ENCODE peak calls at places on chromosomes 7 and 10, in seven cellular contexts. Q is fibroblast of lung; E is transverse colon; W is body of pancreas; Y is CD8-positive, alpha-beta memory T cell; X is HL-60; M is PC-3. D is an unnamed sample.

GRCh38 chr7:67518580-67518979 is 521.9 kb downstream of the TYW1 start:
- DNase-seq in Q (no peak), E (no peak), W (no peak), Y (no peak), X (no peak), M (no peak), D (no peak)

GRCh38 chr7:1897861-1898627 is 228.0 kb downstream of the ELFN1 start:
- DNase-seq in Q (no peak), E (no peak), W (no peak), Y (no peak), X (no peak), M (no peak), D (no peak)

GRCh38 chr7:1668486-1668931 is 1.6 kb upstream of the ELFN1 start:
- DNase-seq in Q (no peak), E (no peak), W (peak), Y (no peak), X (no peak), M (no peak), D (no peak)

GRCh38 chr7:25856056-25856780 is 295.8 kb upstream of the NFE2L3 start:
- DNase-seq in Q (peak), E (peak), W (no peak), Y (no peak), X (no peak), M (no peak), D (no peak)

GRCh38 chr7:80135306-80136104 is 874 bp downstream of the GNAI1 start:
- DNase-seq in Q (peak), E (peak), W (peak), Y (no peak), X (peak), M (peak), D (no peak)

GRCh38 chr7:138468244-138469123 is 8.4 kb downstream of the TRIM24 start:
- DNase-seq in Q (peak), E (no peak), W (peak), Y (no peak), X (no peak), M (no peak), D (no peak)

GRCh38 chr7:45662540-45663166 is 88.5 kb downstream of the ADCY1 start:
- DNase-seq in Q (no peak), E (no peak), W (no peak), Y (no peak), X (no peak), M (no peak), D (no peak)

GRCh38 chr7:142231716-142232115 is 26.1 kb downstream of the PRSS58 start:
- DNase-seq in Q (no peak), E (no peak), W (no peak), Y (no peak), X (no peak), M (peak), D (peak)

DNA sequence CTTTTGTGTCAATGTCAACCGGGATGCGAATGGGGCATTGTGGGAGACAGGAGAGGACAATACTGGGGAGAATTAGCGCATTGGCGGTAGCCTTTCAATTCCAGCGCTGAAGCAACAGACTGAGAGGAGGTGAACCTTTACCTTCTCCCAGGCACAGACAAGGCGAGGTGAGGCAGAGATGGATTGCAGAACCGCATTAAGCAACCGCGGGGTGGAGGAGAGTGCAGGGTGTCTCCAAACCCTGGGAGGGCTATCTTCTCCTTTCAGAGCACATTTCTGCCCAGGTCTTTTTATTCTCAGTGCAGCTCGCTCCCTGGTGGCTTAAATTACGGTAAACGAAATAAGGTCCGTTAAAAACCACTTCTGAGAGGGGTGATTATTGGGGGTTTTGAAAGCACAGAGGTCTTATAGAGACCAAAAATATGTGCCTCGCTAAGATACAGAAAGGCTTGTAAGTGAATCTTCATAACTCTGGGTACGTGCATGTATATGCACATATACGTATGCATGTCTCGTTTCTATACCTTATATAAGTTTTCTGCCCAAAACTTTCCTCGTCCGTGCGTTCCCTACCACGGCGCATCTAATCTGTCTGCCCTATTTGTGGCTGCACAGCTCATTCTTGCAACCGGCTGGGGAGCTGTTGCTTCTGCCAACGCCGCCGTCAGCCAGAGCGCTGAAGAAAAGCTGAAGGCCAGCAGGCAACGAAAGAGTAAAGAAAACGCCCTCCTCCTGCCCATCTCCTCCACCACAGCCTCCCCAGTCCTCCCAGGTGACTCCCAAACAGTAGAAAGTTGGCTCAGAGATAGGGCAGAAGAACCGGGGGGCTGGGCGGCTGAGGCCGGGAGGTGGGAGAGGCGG is 915 bp upstream of the ZNF804B start:
- DNase-seq in Q (no peak), E (no peak), W (peak), Y (no peak), X (no peak), M (peak), D (no peak)
- H3K4me3 ChIP-seq in Q (no peak), E (no peak), W (peak), Y (no peak), X (no peak), M (peak), D (peak)

DNA sequence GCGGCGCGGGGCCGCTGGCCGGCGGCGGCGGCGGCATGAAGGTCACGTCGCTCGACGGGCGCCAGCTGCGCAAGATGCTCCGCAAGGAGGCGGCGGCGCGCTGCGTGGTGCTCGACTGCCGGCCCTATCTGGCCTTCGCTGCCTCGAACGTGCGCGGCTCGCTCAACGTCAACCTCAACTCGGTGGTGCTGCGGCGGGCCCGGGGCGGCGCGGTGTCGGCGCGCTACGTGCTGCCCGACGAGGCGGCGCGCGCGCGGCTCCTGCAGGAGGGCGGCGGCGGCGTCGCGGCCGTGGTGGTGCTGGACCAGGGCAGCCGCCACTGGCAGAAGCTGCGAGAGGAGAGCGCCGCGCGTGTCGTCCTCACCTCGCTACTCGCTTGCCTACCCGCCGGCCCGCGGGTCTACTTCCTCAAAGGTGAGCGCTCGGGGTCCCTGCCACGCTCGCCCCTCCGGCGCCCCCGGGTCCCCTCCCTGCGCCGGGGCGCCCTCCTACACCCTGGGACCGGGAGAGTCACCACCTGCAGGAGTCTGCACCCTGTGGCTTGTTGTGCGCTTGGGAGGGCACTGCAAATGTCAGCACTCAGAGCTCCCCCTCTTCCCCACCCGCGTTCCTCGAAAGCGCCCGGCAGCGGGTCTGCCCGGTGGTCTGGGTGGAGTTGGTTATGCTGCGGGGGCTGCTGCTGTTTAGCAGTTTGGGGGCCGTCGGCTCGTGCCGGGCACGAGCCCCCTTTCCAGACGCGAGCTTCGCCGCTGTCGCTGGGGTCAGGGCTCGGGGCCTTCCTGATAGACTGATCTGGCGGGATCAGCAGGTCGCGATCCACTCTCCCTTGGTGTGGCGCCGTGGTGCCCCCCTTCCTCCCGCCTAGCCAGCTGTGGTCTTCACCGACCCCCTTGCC is 627 bp downstream of the DUSP5 start:
- DNase-seq in Q (peak), E (peak), W (peak), Y (peak), X (peak), M (no peak), D (no peak)
- H3K27ac ChIP-seq in Q (peak), E (peak), W (peak), Y (peak), X (no peak), M (peak), D (no peak)

GRCh38 chr7:74032191-74032490 is 4.2 kb downstream of the ELN start:
- DNase-seq in Q (peak), E (no peak), W (peak), Y (no peak), X (no peak), M (no peak), D (no peak)
- H3K4me3 ChIP-seq in Q (no peak), E (no peak), W (no peak), Y (no peak), X (no peak), M (no peak), D (no peak)

GRCh38 chr10:51087114-51087513 is 12.8 kb downstream of the PRKG1 start:
- DNase-seq in Q (no peak), E (no peak), W (no peak), Y (no peak), X (no peak), M (no peak), D (no peak)
- H3K27ac ChIP-seq in Q (no peak), E (no peak), W (no peak), Y (no peak), X (no peak), M (no peak), D (no peak)

GRCh38 chr10:96587255-96588059 is 645 bp upstream of the TM9SF3 start:
- DNase-seq in Q (peak), E (peak), W (peak), Y (no peak), X (peak), M (peak), D (no peak)

GRCh38 chr10:96586419-96587254 is at the start of gene TM9SF3:
- DNase-seq in Q (peak), E (peak), W (peak), Y (peak), X (peak), M (peak), D (peak)

GRCh38 chr10:96584035-96584434 is 2.8 kb downstream of the TM9SF3 start:
- DNase-seq in Q (no peak), E (no peak), W (no peak), Y (no peak), X (no peak), M (no peak), D (no peak)

GRCh38 chr10:96585726-96586418 is 940 bp downstream of the TM9SF3 start:
- DNase-seq in Q (peak), E (peak), W (no peak), Y (peak), X (no peak), M (peak), D (no peak)

GRCh38 chr10:96584474-96584873 is 2.3 kb downstream of the TM9SF3 start:
- DNase-seq in Q (no peak), E (no peak), W (peak), Y (no peak), X (no peak), M (no peak), D (no peak)
- H3K4me3 ChIP-seq in Q (no peak), E (no peak), W (no peak), Y (no peak), X (no peak), M (no peak), D (no peak)

DNA sequence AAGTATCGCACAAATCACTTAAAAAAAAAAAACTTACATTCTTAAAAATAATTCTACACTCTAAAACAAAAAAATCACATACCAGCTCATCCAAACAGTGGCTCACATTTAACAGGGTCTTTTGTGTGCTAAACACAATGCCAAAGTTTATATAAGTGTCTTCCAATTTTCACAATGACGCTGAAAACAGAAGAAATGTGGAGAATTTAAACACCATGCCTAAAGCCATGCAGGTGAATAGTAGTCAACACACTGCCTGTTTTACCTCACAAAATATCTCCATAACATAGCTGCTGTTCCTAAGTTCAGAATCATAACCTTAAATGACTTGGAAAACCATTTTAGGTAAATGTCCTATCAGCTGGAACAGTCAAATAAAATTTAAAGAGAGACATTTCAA is 55.0 kb downstream of the GRB10 start:
- DNase-seq in Q (no peak), E (no peak), W (no peak), Y (no peak), X (no peak), M (no peak), D (no peak)
- H3K27ac ChIP-seq in Q (no peak), E (no peak), W (peak), Y (no peak), X (no peak), M (no peak), D (no peak)

GRCh38 chr7:130493275-130493868 is 1.5 kb downstream of the MEST start:
- DNase-seq in Q (peak), E (no peak), W (no peak), Y (no peak), X (no peak), M (no peak), D (no peak)
- H3K4me3 ChIP-seq in Q (peak), E (no peak), W (no peak), Y (no peak), X (no peak), M (no peak), D (peak)

DNA sequence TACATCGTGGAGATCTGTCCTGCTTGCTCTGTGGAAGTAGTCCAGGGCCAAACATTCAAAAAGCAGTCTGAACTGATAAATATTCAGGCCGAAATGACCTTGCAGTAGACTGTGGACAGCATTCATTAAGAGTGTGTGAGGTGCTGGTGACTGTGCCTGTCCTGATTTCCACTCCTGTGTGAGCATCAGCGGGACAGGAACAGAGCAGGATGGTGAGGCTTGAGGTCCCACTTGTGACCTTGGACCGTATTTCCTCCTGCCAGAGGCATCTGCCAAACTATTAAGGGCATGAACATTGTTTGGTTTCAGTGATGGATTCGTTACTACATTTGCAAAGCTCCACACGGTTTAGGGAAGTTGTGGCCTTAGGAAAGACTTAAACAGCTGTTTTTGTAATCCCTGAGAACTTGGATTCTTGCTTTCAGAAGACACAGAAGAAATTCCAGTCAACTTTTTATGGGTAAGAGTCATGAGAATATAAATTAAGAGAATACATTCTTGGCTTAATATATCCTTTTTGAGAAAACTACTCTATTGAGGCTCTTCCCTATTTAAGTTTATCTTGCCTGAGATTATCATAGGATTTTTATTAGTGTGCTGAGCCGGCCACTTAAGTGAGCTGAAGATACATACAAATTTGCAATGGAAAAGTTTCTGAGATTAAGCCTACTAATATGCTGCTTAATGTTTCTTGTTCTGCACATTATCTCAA is 32.9 kb downstream of the CCNY start:
- DNase-seq in Q (peak), E (no peak), W (no peak), Y (no peak), X (peak), M (no peak), D (no peak)
- H3K27ac ChIP-seq in Q (no peak), E (peak), W (peak), Y (no peak), X (no peak), M (no peak), D (no peak)